ENCODE peak calls at places on chromosomes 1 and 21, in six cellular contexts. F, E, T, V, H and R are unnamed samples.

GRCh38 chr1:180926164-180926981 is 13.7 kb downstream of the KIAA1614 start:
- DNase-seq in F (no peak), E (no peak), T (peak), V (no peak), H (peak), R (peak)

GRCh38 chr1:27519341-27520258 is 29.6 kb upstream of the WASF2 start:
- DNase-seq in F (no peak), E (no peak), T (peak), V (no peak), H (no peak), R (no peak)

GRCh38 chr1:44316231-44316759 is 38.8 kb downstream of the ERI3 start:
- DNase-seq in F (no peak), E (no peak), T (no peak), V (no peak), H (no peak), R (no peak)

GRCh38 chr1:113191579-113192076 is 118.6 kb downstream of the LRIG2 start:
- DNase-seq in F (no peak), E (no peak), T (no peak), V (no peak), H (peak), R (no peak)

GRCh38 chr1:37308571-37308960 is 165.8 kb upstream of the ZC3H12A start:
- DNase-seq in F (no peak), E (no peak), T (no peak), V (no peak), H (no peak), R (no peak)

GRCh38 chr1:156295391-156295947 is at the start of gene GLMP:
- DNase-seq in F (no peak), E (peak), T (peak), V (peak), H (peak), R (no peak)

GRCh38 chr1:41888756-41889155 is 30.0 kb downstream of the HIVEP3 start:
- DNase-seq in F (no peak), E (peak), T (no peak), V (no peak), H (no peak), R (no peak)

GRCh38 chr1:17286646-17287045 is 21.4 kb upstream of the PADI4 start:
- DNase-seq in F (no peak), E (no peak), T (no peak), V (no peak), H (no peak), R (no peak)

GRCh38 chr1:146007048-146007784 is 10.8 kb upstream of the TXNIP start:
- DNase-seq in F (peak), E (peak), T (peak), V (no peak), H (peak), R (peak)

GRCh38 chr1:1599030-1599916 is 662 bp downstream of the FNDC10 start:
- DNase-seq in F (no peak), E (peak), T (peak), V (peak), H (peak), R (no peak)

GRCh38 chr1:39238476-39238875 is 34.0 kb downstream of the MACF1 start:
- DNase-seq in F (peak), E (no peak), T (no peak), V (no peak), H (peak), R (peak)

GRCh38 chr1:93813076-93813475 is 65.9 kb downstream of the DNTTIP2 start:
- DNase-seq in F (no peak), E (no peak), T (no peak), V (no peak), H (peak), R (no peak)

GRCh38 chr1:185559684-185560310 is 174.4 kb upstream of the HMCN1 start:
- DNase-seq in F (no peak), E (peak), T (peak), V (peak), H (peak), R (no peak)

GRCh38 chr1:21857142-21857839 is 45.2 kb downstream of the LDLRAD2 start:
- DNase-seq in F (no peak), E (no peak), T (no peak), V (no peak), H (peak), R (no peak)

GRCh38 chr1:43366179-43366578 is 1.6 kb downstream of the ELOVL1 start:
- DNase-seq in F (no peak), E (peak), T (no peak), V (peak), H (no peak), R (no peak)

GRCh38 chr1:190478193-190479007 is 736 bp upstream of the BRINP3 start:
- DNase-seq in F (no peak), E (peak), T (peak), V (no peak), H (peak), R (no peak)

GRCh38 chr1:241357366-241358305 is 631 bp upstream of the RGS7 start:
- DNase-seq in F (no peak), E (no peak), T (peak), V (no peak), H (peak), R (no peak)

GRCh38 chr1:235253219-235253640 is 74.7 kb downstream of the ARID4B start:
- DNase-seq in F (peak), E (no peak), T (peak), V (no peak), H (peak), R (peak)

GRCh38 chr1:3023994-3024393 is 2.7 kb downstream of the ACTRT2 start:
- DNase-seq in F (no peak), E (no peak), T (no peak), V (no peak), H (no peak), R (no peak)

GRCh38 chr1:43890815-43891214 is 42.8 kb upstream of the ARTN start:
- DNase-seq in F (no peak), E (no peak), T (no peak), V (no peak), H (peak), R (no peak)

GRCh38 chr21:28261291-28261690 is 731.4 kb downstream of the LTN1 start:
- DNase-seq in F (no peak), E (no peak), T (no peak), V (no peak), H (peak), R (no peak)
- H3K4me3 ChIP-seq in F (no peak), E (no peak), T (no peak), V (no peak), H (no peak), R (no peak)

GRCh38 chr1:81478217-81478616 is 322.5 kb upstream of the ADGRL2 start:
- DNase-seq in F (no peak), E (no peak), T (no peak), V (no peak), H (no peak), R (no peak)
- H3K4me3 ChIP-seq in F (peak), E (no peak), T (no peak), V (peak), H (no peak), R (no peak)

GRCh38 chr1:151990856-151991198 is 2.8 kb downstream of the S100A10 start:
- DNase-seq in F (no peak), E (no peak), T (no peak), V (no peak), H (peak), R (no peak)

GRCh38 chr1:151989131-151989868 is 4.4 kb downstream of the S100A10 start:
- DNase-seq in F (no peak), E (no peak), T (no peak), V (peak), H (peak), R (no peak)

GRCh38 chr1:151988405-151988851 is 5.2 kb downstream of the S100A10 start:
- DNase-seq in F (no peak), E (no peak), T (no peak), V (no peak), H (peak), R (no peak)

GRCh38 chr1:151991663-151992344 is 1.9 kb downstream of the S100A10 start:
- DNase-seq in F (no peak), E (no peak), T (no peak), V (no peak), H (peak), R (no peak)

DNA sequence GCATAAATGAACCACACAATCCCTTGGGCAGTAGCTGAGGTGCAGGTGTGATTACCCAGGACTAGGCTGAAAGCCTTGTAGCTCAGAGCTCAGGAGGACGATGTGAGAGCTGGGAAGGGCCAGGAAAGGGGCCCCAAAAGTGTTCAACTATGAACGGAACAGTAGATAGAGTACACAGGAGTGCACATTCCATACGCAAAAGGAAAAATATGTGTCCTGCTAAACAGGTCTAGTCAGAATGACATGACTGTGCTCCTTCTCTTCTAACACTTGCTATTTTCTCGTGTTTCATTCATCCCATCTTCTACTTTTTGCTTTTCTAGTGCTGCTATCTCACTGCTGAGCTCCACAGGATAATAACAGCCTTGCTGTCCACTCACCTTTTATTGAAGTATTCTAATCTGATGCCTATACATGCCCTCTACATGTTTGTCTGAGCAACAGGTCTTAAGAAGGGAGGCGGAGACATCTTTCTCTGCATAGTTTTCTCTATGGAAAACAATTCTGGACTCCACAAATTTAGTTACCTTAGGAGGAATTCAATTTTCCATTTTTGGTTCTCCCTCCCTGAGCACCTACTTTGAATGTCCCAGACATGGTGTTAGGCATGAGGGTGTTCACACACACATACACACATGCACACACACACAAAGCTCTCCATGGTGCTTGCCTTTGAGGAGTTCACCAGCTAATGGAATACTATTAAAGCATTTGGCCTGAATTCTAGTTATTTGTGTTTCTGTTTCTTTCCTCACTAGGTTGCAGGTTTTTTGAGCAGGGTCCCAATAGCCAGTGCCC is 3.4 kb downstream of the S100A10 start:
- DNase-seq in F (no peak), E (no peak), T (no peak), V (no peak), H (peak), R (no peak)
- H3K4me3 ChIP-seq in F (peak), E (no peak), T (peak), V (peak), H (peak), R (peak)

GRCh38 chr1:53111073-53111556 is 31.3 kb downstream of the SLC1A7 start:
- DNase-seq in F (no peak), E (no peak), T (no peak), V (peak), H (peak), R (no peak)
- H3K4me3 ChIP-seq in F (no peak), E (no peak), T (no peak), V (no peak), H (peak), R (no peak)

DNA sequence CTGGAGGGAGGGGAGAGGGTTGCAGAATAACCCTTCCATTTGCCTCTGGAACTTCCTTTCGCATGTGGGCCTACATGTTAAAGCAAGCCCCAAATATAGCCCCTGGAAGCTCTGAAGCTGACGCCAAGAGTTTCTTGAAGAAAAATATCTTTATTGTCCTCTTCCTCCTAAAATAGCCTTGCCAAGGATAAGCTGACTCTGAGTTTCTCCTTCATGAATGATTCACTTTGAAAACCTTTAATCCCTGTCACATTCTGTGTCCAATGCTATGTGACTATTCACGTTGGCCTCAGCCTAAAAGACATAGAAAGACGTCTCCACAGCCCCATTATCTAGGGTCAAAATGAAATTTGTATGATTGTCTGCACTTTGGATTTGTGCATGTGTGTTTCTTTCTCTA is 6.4 kb downstream of the C1orf116 start:
- DNase-seq in F (no peak), E (no peak), T (no peak), V (no peak), H (peak), R (no peak)
- H3K4me3 ChIP-seq in F (no peak), E (no peak), T (no peak), V (peak), H (peak), R (no peak)

DNA sequence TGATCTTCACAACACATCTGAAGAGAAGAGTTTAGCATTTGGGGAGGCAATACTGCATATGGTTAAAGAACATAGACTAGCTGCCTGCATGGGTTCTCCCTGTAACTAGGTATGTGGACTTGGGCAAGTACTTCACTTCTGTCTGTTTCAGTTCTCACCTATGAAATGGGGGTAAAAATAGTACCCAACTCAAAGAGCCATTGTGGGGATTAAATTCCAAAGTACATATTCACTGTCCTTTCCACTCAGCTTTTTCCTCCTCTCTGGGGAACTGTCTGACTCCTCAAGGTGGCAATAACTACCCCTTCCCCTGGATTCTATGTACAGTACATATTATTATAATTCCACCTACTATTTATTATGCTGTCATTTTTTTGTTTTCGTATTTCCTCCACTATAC is 44.7 kb downstream of the USP24 start:
- DNase-seq in F (no peak), E (no peak), T (no peak), V (no peak), H (no peak), R (no peak)
- H3K4me3 ChIP-seq in F (no peak), E (no peak), T (no peak), V (no peak), H (no peak), R (no peak)

GRCh38 chr1:150807257-150807637 is 813 bp downstream of the CTSK start:
- DNase-seq in F (no peak), E (no peak), T (no peak), V (no peak), H (peak), R (no peak)

GRCh38 chr1:150808851-150809250 is 791 bp upstream of the CTSK start:
- DNase-seq in F (no peak), E (no peak), T (no peak), V (no peak), H (peak), R (no peak)

GRCh38 chr1:150809651-150810050 is 1.6 kb upstream of the CTSK start:
- DNase-seq in F (no peak), E (no peak), T (no peak), V (no peak), H (peak), R (peak)

GRCh38 chr1:150807674-150808073 is 386 bp downstream of the CTSK start:
- DNase-seq in F (no peak), E (no peak), T (no peak), V (no peak), H (peak), R (no peak)

GRCh38 chr1:150808134-150808533 is at the start of gene CTSK:
- DNase-seq in F (no peak), E (no peak), T (no peak), V (no peak), H (peak), R (no peak)
- H3K4me3 ChIP-seq in F (peak), E (no peak), T (no peak), V (peak), H (peak), R (peak)